ENCODE peak calls at places on chromosomes 13 and 19, in four cellular contexts. One of them, this sample, is unnamed.

GRCh38 chr19:2365201-2365970 is 5.3 kb downstream of the TMPRSS9 start:
- DNase-seq in AG10803: no peak
- DNase-seq in lung: no peak
- DNase-seq in lower leg skin: no peak
- DNase-seq in this sample: no peak

GRCh38 chr13:114268344-114269280 is 12.8 kb upstream of the UPF3A start:
- DNase-seq in AG10803: no peak
- DNase-seq in lung: no peak
- DNase-seq in lower leg skin: no peak
- DNase-seq in this sample: no peak

GRCh38 chr19:44947041-44947581 is 1.3 kb downstream of the APOC2 start:
- DNase-seq in AG10803: no peak
- DNase-seq in lung: no peak
- DNase-seq in lower leg skin: no peak
- DNase-seq in this sample: no peak

GRCh38 chr19:16587031-16588023 is 15.1 kb upstream of the SLC35E1 start:
- DNase-seq in AG10803: peak; percentile 69
- DNase-seq in lung: peak; percentile 44
- DNase-seq in lower leg skin: no peak
- DNase-seq in this sample: no peak

GRCh38 chr19:50580970-50581636 is 12.9 kb upstream of the LRRC4B start:
- DNase-seq in AG10803: no peak
- DNase-seq in lung: no peak
- DNase-seq in lower leg skin: no peak
- DNase-seq in this sample: no peak

GRCh38 chr19:10876459-10877240 is 5.3 kb downstream of the CARM1 start:
- DNase-seq in AG10803: no peak
- DNase-seq in lung: no peak
- DNase-seq in lower leg skin: no peak
- DNase-seq in this sample: no peak

GRCh38 chr13:23651439-23651838 is 81.2 kb downstream of the TNFRSF19 start:
- DNase-seq in AG10803: no peak
- DNase-seq in lung: no peak
- DNase-seq in lower leg skin: no peak
- DNase-seq in this sample: no peak

GRCh38 chr19:47661161-47661560 is 52.1 kb upstream of the EHD2 start:
- DNase-seq in AG10803: peak; percentile 15
- DNase-seq in lung: no peak
- DNase-seq in lower leg skin: no peak
- DNase-seq in this sample: no peak

GRCh38 chr19:13913352-13913751 is 7.4 kb downstream of the CC2D1A start:
- DNase-seq in AG10803: no peak
- DNase-seq in lung: no peak
- DNase-seq in lower leg skin: no peak
- DNase-seq in this sample: no peak

GRCh38 chr19:49133621-49134454 is 14.5 kb downstream of the PPFIA3 start:
- DNase-seq in AG10803: peak; percentile 40
- DNase-seq in lung: peak; percentile 78
- DNase-seq in lower leg skin: no peak
- DNase-seq in this sample: no peak

GRCh38 chr13:57862879-57863278 is 231.3 kb downstream of the PCDH17 start:
- DNase-seq in AG10803: no peak
- DNase-seq in lung: no peak
- DNase-seq in lower leg skin: no peak
- DNase-seq in this sample: no peak

GRCh38 chr13:112968380-112968909 is 569 bp upstream of the MCF2L start:
- DNase-seq in AG10803: no peak
- DNase-seq in lung: peak; percentile 69
- DNase-seq in lower leg skin: no peak
- DNase-seq in this sample: no peak

GRCh38 chr13:112970552-112971287 is 1.7 kb downstream of the MCF2L start:
- DNase-seq in AG10803: peak; percentile 3
- DNase-seq in lung: no peak
- DNase-seq in lower leg skin: no peak
- DNase-seq in this sample: no peak

GRCh38 chr13:112969692-112970338 is 801 bp downstream of the MCF2L start:
- DNase-seq in AG10803: no peak
- DNase-seq in lung: no peak
- DNase-seq in lower leg skin: no peak
- DNase-seq in this sample: no peak

GRCh38 chr13:112967666-112968379 is 1.2 kb upstream of the MCF2L start:
- DNase-seq in AG10803: peak; percentile 50
- DNase-seq in lung: no peak
- DNase-seq in lower leg skin: no peak
- DNase-seq in this sample: no peak

GRCh38 chr13:112968910-112969691 is at the start of gene MCF2L:
- DNase-seq in AG10803: peak; percentile 20
- DNase-seq in lung: peak; percentile 41
- DNase-seq in lower leg skin: no peak
- DNase-seq in this sample: no peak
- TF ChIP-seq CTCF in AG10803: peak; percentile 9
- TF ChIP-seq CTCF in lung: no peak
- TF ChIP-seq CTCF in lower leg skin: no peak
- TF ChIP-seq CTCF in this sample: peak; percentile 40

GRCh38 chr13:52868190-52868589 is 19.8 kb upstream of the PCDH8 start:
- DNase-seq in AG10803: no peak
- DNase-seq in lung: no peak
- DNase-seq in lower leg skin: no peak
- DNase-seq in this sample: no peak

GRCh38 chr13:52862358-52863206 is 14.1 kb upstream of the PCDH8 start:
- DNase-seq in AG10803: no peak
- DNase-seq in lung: no peak
- DNase-seq in lower leg skin: no peak
- DNase-seq in this sample: no peak
- TF ChIP-seq CTCF in AG10803: peak; percentile 46
- TF ChIP-seq CTCF in lung: no peak
- TF ChIP-seq CTCF in lower leg skin: no peak
- TF ChIP-seq CTCF in this sample: peak; percentile 18

GRCh38 chr19:41595258-41595889 is 19.4 kb downstream of the CEACAM21 start:
- DNase-seq in AG10803: peak; percentile 75
- DNase-seq in lung: peak; percentile 59
- DNase-seq in lower leg skin: no peak
- DNase-seq in this sample: peak; percentile 32
- TF ChIP-seq CTCF in AG10803: peak; percentile 66
- TF ChIP-seq CTCF in lung: peak; percentile 68
- TF ChIP-seq CTCF in lower leg skin: no peak
- TF ChIP-seq CTCF in this sample: peak; percentile 61

GRCh38 chr13:43787998-43788397 is 1.2 kb upstream of the ENOX1 start:
- DNase-seq in AG10803: peak; percentile 49
- DNase-seq in lung: no peak
- DNase-seq in lower leg skin: no peak
- DNase-seq in this sample: no peak
- TF ChIP-seq CTCF in AG10803: peak; percentile 56
- TF ChIP-seq CTCF in lung: no peak
- TF ChIP-seq CTCF in lower leg skin: no peak
- TF ChIP-seq CTCF in this sample: peak; percentile 43

DNA sequence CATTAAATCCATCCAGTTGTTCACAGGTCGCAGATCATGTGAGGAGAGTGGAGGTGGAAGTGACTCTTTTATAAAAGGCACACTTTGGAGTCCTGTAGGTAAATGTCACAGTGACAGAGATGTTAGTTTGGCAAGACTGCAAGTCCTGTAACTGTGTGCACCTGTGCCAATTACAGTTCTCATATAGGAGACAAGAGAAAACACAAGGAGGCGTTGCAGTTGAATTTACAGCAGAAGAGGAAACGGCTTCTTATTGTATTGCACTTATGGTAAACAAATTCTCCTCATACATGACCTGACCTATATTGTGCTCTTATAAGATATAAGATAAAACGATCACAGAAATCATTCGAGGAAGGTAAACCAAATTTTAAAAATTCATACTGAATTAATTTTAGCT is 732.8 kb upstream of the SLC10A2 start:
- DNase-seq in AG10803: no peak
- DNase-seq in lung: no peak
- DNase-seq in lower leg skin: no peak
- DNase-seq in this sample: no peak
- TF ChIP-seq CTCF in AG10803: no peak
- TF ChIP-seq CTCF in lung: no peak
- TF ChIP-seq CTCF in lower leg skin: no peak
- TF ChIP-seq CTCF in this sample: no peak

GRCh38 chr19:1274081-1274851 is 1.1 kb upstream of the FAM174C start:
- DNase-seq in AG10803: no peak
- DNase-seq in lung: no peak
- DNase-seq in lower leg skin: no peak
- DNase-seq in this sample: no peak

GRCh38 chr19:1276620-1277007 is 1.3 kb downstream of the FAM174C start:
- DNase-seq in AG10803: no peak
- DNase-seq in lung: no peak
- DNase-seq in lower leg skin: no peak
- DNase-seq in this sample: no peak

GRCh38 chr19:1275976-1276619 is 768 bp downstream of the FAM174C start:
- DNase-seq in AG10803: no peak
- DNase-seq in lung: no peak
- DNase-seq in lower leg skin: peak; percentile 94
- DNase-seq in this sample: no peak

GRCh38 chr19:1274852-1275259 is 474 bp upstream of the FAM174C start:
- DNase-seq in AG10803: no peak
- DNase-seq in lung: no peak
- DNase-seq in lower leg skin: no peak
- DNase-seq in this sample: no peak

DNA sequence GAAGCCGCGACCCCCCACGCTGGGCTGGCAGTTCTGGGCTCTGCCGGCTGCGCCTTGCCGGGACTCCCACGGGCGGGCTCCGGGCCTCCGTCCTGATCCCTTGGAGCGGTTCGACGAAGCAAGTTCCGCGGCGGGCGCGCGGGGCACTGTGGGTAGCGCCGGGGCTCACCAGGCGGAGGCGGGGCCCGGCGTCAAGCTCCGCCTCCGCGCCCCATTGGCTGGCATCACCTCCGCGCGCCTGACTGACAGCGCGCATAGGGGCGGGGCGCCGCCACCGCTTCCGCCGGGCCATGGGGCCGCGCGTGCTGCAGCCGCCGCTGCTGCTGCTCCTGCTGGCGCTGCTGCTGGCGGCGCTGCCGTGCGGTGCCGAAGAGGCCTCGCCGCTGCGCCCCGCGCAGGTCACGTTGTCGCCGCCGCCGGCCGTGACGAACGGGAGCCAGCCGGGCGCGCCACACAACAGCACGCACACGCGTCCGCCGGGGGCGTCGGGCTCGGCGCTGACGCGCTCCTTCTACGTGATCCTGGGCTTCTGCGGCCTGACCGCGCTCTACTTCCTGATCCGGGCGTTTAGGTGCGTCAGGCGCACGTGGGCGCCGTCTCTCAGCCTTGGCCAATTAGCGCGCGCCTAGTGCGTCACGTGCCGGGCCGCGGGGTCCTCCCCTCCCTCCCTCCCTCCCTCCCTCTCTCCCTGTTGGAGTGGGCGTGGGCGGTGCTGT is at the start of gene FAM174C:
- DNase-seq in AG10803: peak; percentile 96
- DNase-seq in lung: peak; percentile 96
- DNase-seq in lower leg skin: peak; percentile 99
- DNase-seq in this sample: peak; percentile 97
- TF ChIP-seq CTCF in AG10803: no peak
- TF ChIP-seq CTCF in lung: no peak
- TF ChIP-seq CTCF in lower leg skin: no peak
- TF ChIP-seq CTCF in this sample: no peak